ENCODE peak calls at places on chromosome 22, in five cellular contexts. One of them, this sample, is unnamed.

GRCh38 chr22:29503811-29504372 is 23.9 kb downstream of the NEFH start:
- DNase-seq in OCI-LY7: no peak
- DNase-seq in cardiac muscle cell: peak; percentile 75
- DNase-seq in PC-3: peak; percentile 17
- DNase-seq in left ventricle myocardium inferior: peak; percentile 49
- DNase-seq in this sample: peak; percentile 84

GRCh38 chr22:35995772-35996171 is 32.9 kb downstream of the RBFOX2 start:
- DNase-seq in OCI-LY7: no peak
- DNase-seq in cardiac muscle cell: no peak
- DNase-seq in PC-3: peak; percentile 37
- DNase-seq in left ventricle myocardium inferior: peak; percentile 77
- DNase-seq in this sample: peak; percentile 93

GRCh38 chr22:37995460-37995859 is 11.1 kb upstream of the SOX10 start:
- DNase-seq in OCI-LY7: no peak
- DNase-seq in cardiac muscle cell: no peak
- DNase-seq in PC-3: no peak
- DNase-seq in left ventricle myocardium inferior: no peak
- DNase-seq in this sample: no peak

GRCh38 chr22:24117942-24118341 is 63.3 kb upstream of the SUSD2 start:
- DNase-seq in OCI-LY7: no peak
- DNase-seq in cardiac muscle cell: no peak
- DNase-seq in PC-3: no peak
- DNase-seq in left ventricle myocardium inferior: no peak
- DNase-seq in this sample: peak; percentile 12

GRCh38 chr22:38766076-38766777 is 10.4 kb upstream of the SUN2 start:
- DNase-seq in OCI-LY7: peak; percentile 26
- DNase-seq in cardiac muscle cell: peak; percentile 73
- DNase-seq in PC-3: peak; percentile 82
- DNase-seq in left ventricle myocardium inferior: peak; percentile 38
- DNase-seq in this sample: peak; percentile 79

GRCh38 chr22:24466831-24467249 is 28.3 kb upstream of the UPB1 start:
- DNase-seq in OCI-LY7: no peak
- DNase-seq in cardiac muscle cell: peak; percentile 62
- DNase-seq in PC-3: peak; percentile 3
- DNase-seq in left ventricle myocardium inferior: peak; percentile 36
- DNase-seq in this sample: peak; percentile 86

GRCh38 chr22:23242473-23243001 is 62.2 kb downstream of the BCR start:
- DNase-seq in OCI-LY7: no peak
- DNase-seq in cardiac muscle cell: peak; percentile 64
- DNase-seq in PC-3: no peak
- DNase-seq in left ventricle myocardium inferior: no peak
- DNase-seq in this sample: peak; percentile 89

GRCh38 chr22:36366291-36366708 is 21.5 kb downstream of the MYH9 start:
- DNase-seq in OCI-LY7: no peak
- DNase-seq in cardiac muscle cell: no peak
- DNase-seq in PC-3: no peak
- DNase-seq in left ventricle myocardium inferior: peak; percentile 56
- DNase-seq in this sample: no peak

GRCh38 chr22:36510966-36511881 is 4.4 kb upstream of the FOXRED2 start:
- DNase-seq in OCI-LY7: peak; percentile 59
- DNase-seq in cardiac muscle cell: peak; percentile 66
- DNase-seq in PC-3: peak; percentile 42
- DNase-seq in left ventricle myocardium inferior: no peak
- DNase-seq in this sample: peak; percentile 75

GRCh38 chr22:35150163-35151107 is 84.5 kb downstream of the ISX start:
- DNase-seq in OCI-LY7: peak; percentile 67
- DNase-seq in cardiac muscle cell: peak; percentile 75
- DNase-seq in PC-3: peak; percentile 54
- DNase-seq in left ventricle myocardium inferior: peak; percentile 52
- DNase-seq in this sample: peak; percentile 61

GRCh38 chr22:49784987-49785614 is 42.6 kb downstream of the BRD1 start:
- DNase-seq in OCI-LY7: no peak
- DNase-seq in cardiac muscle cell: no peak
- DNase-seq in PC-3: no peak
- DNase-seq in left ventricle myocardium inferior: no peak
- DNase-seq in this sample: no peak

GRCh38 chr22:23841736-23842404 is 3.1 kb upstream of the DERL3 start:
- DNase-seq in OCI-LY7: no peak
- DNase-seq in cardiac muscle cell: peak; percentile 90
- DNase-seq in PC-3: no peak
- DNase-seq in left ventricle myocardium inferior: no peak
- DNase-seq in this sample: no peak

GRCh38 chr22:49657275-49657973 is 170.2 kb downstream of the BRD1 start:
- DNase-seq in OCI-LY7: peak; percentile 81
- DNase-seq in cardiac muscle cell: no peak
- DNase-seq in PC-3: no peak
- DNase-seq in left ventricle myocardium inferior: peak; percentile 75
- DNase-seq in this sample: no peak

GRCh38 chr22:35754761-35755160 is 37.1 kb downstream of the APOL5 start:
- DNase-seq in OCI-LY7: no peak
- DNase-seq in cardiac muscle cell: no peak
- DNase-seq in PC-3: no peak
- DNase-seq in left ventricle myocardium inferior: no peak
- DNase-seq in this sample: no peak

DNA sequence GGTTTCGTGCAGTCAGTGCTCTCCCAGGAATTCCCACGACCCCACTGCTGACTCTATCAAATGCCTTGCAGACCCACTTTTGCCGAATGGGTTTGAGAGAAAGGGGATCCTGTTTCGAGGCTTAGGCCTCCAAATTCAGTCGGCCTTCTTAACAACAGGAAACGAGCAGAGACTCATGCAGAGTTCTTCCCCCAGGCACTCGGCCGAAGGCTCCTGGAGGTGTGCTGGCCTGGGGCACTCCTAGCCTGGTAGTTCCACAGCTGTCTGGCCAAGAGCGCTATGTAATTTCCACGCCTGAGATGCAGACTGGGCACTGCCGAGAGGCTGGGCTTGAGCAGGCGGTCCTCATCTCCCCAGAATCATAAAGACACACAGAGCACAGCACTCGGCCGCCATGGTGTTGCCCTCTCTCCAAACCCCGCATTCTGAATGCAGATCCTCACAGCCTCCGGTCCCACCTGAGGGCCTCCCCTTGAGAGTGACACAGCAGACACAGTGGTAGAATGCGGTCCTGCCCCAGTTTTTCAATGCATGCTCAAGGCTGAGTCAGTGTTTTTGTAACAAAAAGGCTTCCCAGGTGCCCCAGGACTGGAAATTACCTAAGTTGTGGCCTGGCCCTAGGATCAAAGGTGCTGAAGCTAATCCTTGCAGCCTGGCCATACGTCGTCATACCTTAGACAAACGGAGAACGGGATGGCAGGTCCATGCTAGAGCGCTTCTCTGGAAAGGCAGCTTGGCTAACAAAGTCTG is 30.2 kb upstream of the BID start:
- DNase-seq in OCI-LY7: no peak
- DNase-seq in cardiac muscle cell: no peak
- DNase-seq in PC-3: no peak
- DNase-seq in left ventricle myocardium inferior: no peak
- DNase-seq in this sample: no peak
- H3K27ac ChIP-seq in OCI-LY7: no peak overlapping the region
- H3K27ac ChIP-seq in cardiac muscle cell: no peak overlapping the region
- H3K27ac ChIP-seq in PC-3: no peak overlapping the region
- H3K27ac ChIP-seq in left ventricle myocardium inferior: no peak overlapping the region
- H3K27ac ChIP-seq in this sample: no peak overlapping the region

DNA sequence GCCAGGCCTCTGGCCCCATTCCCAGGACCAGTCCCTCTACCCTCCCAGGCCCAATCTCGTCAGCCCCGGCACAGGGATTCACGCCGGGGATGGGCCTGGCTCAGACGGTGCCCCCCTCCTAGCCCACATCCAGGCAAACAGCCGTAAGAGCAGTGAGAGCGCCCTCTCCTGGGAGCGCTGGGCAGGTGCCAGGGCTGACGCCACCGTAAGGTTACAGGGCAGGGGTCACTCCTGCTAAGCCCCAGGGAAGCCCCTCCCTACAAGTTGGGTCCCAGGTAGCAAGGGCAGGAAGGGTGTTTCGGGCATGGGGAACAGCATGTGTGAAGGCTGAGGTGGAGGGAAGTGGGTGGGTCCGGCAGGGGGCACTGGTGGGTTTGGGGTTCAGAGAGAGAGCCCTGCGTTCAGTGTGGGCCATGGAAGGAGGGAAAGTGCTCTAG is 19.2 kb upstream of the PPARA start:
- DNase-seq in OCI-LY7: no peak
- DNase-seq in cardiac muscle cell: no peak
- DNase-seq in PC-3: no peak
- DNase-seq in left ventricle myocardium inferior: no peak
- DNase-seq in this sample: no peak
- TF ChIP-seq CTCF in OCI-LY7: peak; percentile 73
- TF ChIP-seq CTCF in cardiac muscle cell: peak; percentile 50
- TF ChIP-seq CTCF in PC-3: peak; percentile 46
- TF ChIP-seq CTCF in left ventricle myocardium inferior: no peak
- TF ChIP-seq CTCF in this sample: peak; percentile 81

DNA sequence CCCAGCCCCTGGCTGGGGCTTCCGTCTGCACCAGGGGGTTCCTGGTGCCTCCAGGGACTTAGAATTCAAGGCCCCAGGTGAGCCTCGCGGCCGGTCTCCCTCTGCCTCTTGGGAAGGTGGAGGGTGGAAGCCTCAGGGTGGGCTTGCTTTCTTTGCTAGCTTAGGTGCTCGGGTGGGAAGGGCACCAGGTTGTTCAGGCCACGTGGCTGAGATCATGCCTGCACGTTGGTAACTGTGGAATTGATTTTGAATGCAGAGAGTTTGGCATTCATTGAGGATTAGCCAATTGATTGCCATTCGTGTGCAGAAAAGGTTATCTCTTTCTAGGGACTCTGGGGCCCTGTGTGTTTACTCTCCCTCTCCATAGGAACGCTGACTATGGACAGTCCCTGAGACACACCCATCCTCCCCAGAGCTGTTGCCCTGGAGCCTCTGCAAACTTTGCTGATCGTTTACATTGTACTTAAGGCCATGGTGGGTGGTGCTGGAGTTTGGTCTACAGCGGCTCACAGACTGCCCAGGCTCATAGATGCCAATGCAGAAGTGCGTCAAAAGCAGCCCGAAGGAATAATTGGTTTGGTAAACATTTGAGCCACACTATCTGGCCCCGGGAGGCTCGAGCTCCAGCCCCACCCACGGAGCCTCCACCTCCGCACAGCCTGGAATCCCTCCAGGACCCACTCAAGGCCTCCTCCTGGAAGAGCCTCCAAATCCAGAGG is 1457.7 kb downstream of the BRD1 start:
- DNase-seq in OCI-LY7: no peak
- DNase-seq in cardiac muscle cell: no peak
- DNase-seq in PC-3: no peak
- DNase-seq in left ventricle myocardium inferior: no peak
- DNase-seq in this sample: no peak
- H3K27ac ChIP-seq in OCI-LY7: no peak overlapping the region
- H3K27ac ChIP-seq in cardiac muscle cell: no peak overlapping the region
- H3K27ac ChIP-seq in PC-3: no peak overlapping the region
- H3K27ac ChIP-seq in left ventricle myocardium inferior: no peak overlapping the region
- H3K27ac ChIP-seq in this sample: no peak overlapping the region

GRCh38 chr22:46687045-46687444 is 51.0 kb downstream of the CERK start:
- DNase-seq in OCI-LY7: no peak
- DNase-seq in cardiac muscle cell: no peak
- DNase-seq in PC-3: no peak
- DNase-seq in left ventricle myocardium inferior: no peak
- DNase-seq in this sample: no peak

GRCh38 chr22:46686221-46686872 is 51.7 kb downstream of the CERK start:
- DNase-seq in OCI-LY7: no peak
- DNase-seq in cardiac muscle cell: no peak
- DNase-seq in PC-3: no peak
- DNase-seq in left ventricle myocardium inferior: peak; percentile 62
- DNase-seq in this sample: no peak

GRCh38 chr22:46682011-46682731 is 55.9 kb downstream of the CERK start:
- DNase-seq in OCI-LY7: no peak
- DNase-seq in cardiac muscle cell: no peak
- DNase-seq in PC-3: no peak
- DNase-seq in left ventricle myocardium inferior: no peak
- DNase-seq in this sample: no peak

GRCh38 chr22:46687460-46687859 is 50.6 kb downstream of the CERK start:
- DNase-seq in OCI-LY7: no peak
- DNase-seq in cardiac muscle cell: no peak
- DNase-seq in PC-3: no peak
- DNase-seq in left ventricle myocardium inferior: no peak
- DNase-seq in this sample: no peak

GRCh38 chr22:46684706-46685105 is 53.3 kb downstream of the CERK start:
- DNase-seq in OCI-LY7: peak; percentile 93
- DNase-seq in cardiac muscle cell: peak; percentile 87
- DNase-seq in PC-3: no peak
- DNase-seq in left ventricle myocardium inferior: peak; percentile 55
- DNase-seq in this sample: no peak
- TF ChIP-seq CTCF in OCI-LY7: no peak
- TF ChIP-seq CTCF in cardiac muscle cell: no peak
- TF ChIP-seq CTCF in PC-3: no peak
- TF ChIP-seq CTCF in left ventricle myocardium inferior: no peak
- TF ChIP-seq CTCF in this sample: no peak

DNA sequence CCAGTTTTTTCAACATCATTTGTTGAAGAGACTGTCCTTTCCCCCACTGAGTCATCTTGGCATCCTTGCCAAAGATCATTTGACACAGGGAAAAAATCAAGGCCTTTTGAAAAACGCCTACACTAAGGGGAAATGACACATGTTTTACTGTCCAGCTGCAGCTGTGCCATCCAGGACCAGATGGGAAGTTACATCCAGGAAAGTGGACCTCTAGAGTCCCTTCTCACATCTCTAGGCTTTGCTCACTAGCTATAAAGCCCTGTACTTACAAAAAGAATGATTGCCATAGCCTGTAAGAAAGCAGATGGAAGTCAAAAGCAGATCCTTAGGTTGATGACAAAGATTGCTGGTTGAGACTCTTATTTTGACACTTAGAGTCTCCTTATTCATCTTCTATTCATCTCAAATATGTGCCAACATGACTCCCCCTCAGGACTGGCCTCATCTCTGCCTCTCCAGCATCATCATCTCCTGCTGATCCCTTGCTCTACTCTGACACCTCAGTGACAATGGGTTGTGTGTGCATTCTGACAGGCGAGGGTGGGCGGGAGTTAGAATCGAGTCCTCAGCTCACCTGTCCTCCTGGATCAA is 22.8 kb downstream of the OSBP2 start:
- DNase-seq in OCI-LY7: no peak
- DNase-seq in cardiac muscle cell: no peak
- DNase-seq in PC-3: peak; percentile 88
- DNase-seq in left ventricle myocardium inferior: no peak
- DNase-seq in this sample: peak; percentile 65
- H3K27ac ChIP-seq in OCI-LY7: no peak overlapping the region
- H3K27ac ChIP-seq in cardiac muscle cell: no peak overlapping the region
- H3K27ac ChIP-seq in PC-3: peak overlapping the region; percentile 68
- H3K27ac ChIP-seq in left ventricle myocardium inferior: no peak overlapping the region
- H3K27ac ChIP-seq in this sample: no peak overlapping the region

DNA sequence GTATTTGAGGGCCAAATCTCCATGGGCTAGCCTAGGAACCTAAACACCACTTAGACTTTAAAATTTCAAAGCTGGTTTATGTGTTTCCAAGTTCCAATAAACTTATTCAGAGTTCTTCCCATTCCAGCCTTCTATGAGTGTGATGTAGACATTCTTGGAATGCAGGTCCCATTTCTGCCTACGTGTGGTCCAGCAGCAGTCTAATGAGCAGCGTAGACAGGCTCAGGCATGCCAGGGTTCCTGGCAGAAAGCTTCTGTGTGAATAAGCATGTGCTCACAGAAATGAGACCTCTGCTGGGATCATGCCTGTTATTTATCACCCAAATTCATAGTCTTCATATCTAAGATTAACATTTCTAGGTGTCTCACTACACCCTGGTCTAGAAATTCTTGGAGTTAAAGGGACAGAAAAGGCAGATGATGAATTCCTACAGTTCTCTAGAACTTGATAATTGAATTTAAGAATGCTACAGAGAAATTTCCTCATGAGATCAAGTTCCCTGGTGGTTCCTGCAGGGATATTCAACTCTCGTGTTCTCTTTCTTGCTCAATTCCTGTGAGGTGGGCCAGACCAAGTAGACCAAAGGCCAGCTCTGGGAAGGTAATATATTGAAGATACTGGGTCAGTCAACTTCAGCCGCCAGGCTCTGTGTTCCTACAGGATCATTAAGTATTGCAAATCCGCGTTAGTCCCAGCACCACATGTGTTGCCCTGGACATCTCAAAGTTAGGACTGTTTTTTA is 17.6 kb downstream of the RNF185 start:
- DNase-seq in OCI-LY7: no peak
- DNase-seq in cardiac muscle cell: no peak
- DNase-seq in PC-3: peak; percentile 25
- DNase-seq in left ventricle myocardium inferior: no peak
- DNase-seq in this sample: no peak
- TF ChIP-seq CTCF in OCI-LY7: no peak
- TF ChIP-seq CTCF in cardiac muscle cell: no peak
- TF ChIP-seq CTCF in PC-3: no peak
- TF ChIP-seq CTCF in left ventricle myocardium inferior: no peak
- TF ChIP-seq CTCF in this sample: no peak